ENCODE peak calls at places on chromosome 5, in nine cellular contexts. One of them, this sample, is unnamed.

GRCh38 chr5:55668356-55668755 is 43.8 kb downstream of the SLC38A9 start:
- DNase-seq in K562: no peak
- DNase-seq in stomach: no peak
- DNase-seq in GM23338: no peak
- DNase-seq in spleen: no peak
- DNase-seq in HCT116: peak; percentile 22
- DNase-seq in GM12878: no peak
- DNase-seq in vagina: no peak
- DNase-seq in transverse colon: no peak
- DNase-seq in this sample: no peak

GRCh38 chr5:43315262-43315661 is 2.0 kb upstream of the HMGCS1 start:
- DNase-seq in K562: no peak
- DNase-seq in stomach: no peak
- DNase-seq in GM23338: no peak
- DNase-seq in spleen: no peak
- DNase-seq in HCT116: peak; percentile 84
- DNase-seq in GM12878: no peak
- DNase-seq in vagina: no peak
- DNase-seq in transverse colon: no peak
- DNase-seq in this sample: no peak

GRCh38 chr5:125603321-125603720 is 819.9 kb upstream of the GRAMD2B start:
- DNase-seq in K562: no peak
- DNase-seq in stomach: no peak
- DNase-seq in GM23338: no peak
- DNase-seq in spleen: no peak
- DNase-seq in HCT116: no peak
- DNase-seq in GM12878: no peak
- DNase-seq in vagina: no peak
- DNase-seq in transverse colon: no peak
- DNase-seq in this sample: no peak

GRCh38 chr5:134438268-134438622 is 26.6 kb upstream of the CDKN2AIPNL start:
- DNase-seq in K562: no peak
- DNase-seq in stomach: no peak
- DNase-seq in GM23338: no peak
- DNase-seq in spleen: peak; percentile 28
- DNase-seq in HCT116: no peak
- DNase-seq in GM12878: no peak
- DNase-seq in vagina: no peak
- DNase-seq in transverse colon: no peak
- DNase-seq in this sample: no peak

GRCh38 chr5:83306572-83307241 is 164.8 kb upstream of the VCAN start:
- DNase-seq in K562: no peak
- DNase-seq in stomach: peak; percentile 29
- DNase-seq in GM23338: no peak
- DNase-seq in spleen: peak; percentile 76
- DNase-seq in HCT116: peak; percentile 44
- DNase-seq in GM12878: peak; percentile 84
- DNase-seq in vagina: no peak
- DNase-seq in transverse colon: peak; percentile 11
- DNase-seq in this sample: peak; percentile 66

GRCh38 chr5:33091571-33092363 is 349.0 kb upstream of the TARS1 start:
- DNase-seq in K562: no peak
- DNase-seq in stomach: no peak
- DNase-seq in GM23338: peak; percentile 6
- DNase-seq in spleen: no peak
- DNase-seq in HCT116: no peak
- DNase-seq in GM12878: no peak
- DNase-seq in vagina: no peak
- DNase-seq in transverse colon: no peak
- DNase-seq in this sample: no peak

GRCh38 chr5:171336486-171337206 is 27.6 kb downstream of the TLX3 start:
- DNase-seq in K562: peak; percentile 47
- DNase-seq in stomach: peak; percentile 36
- DNase-seq in GM23338: peak; percentile 67
- DNase-seq in spleen: peak; percentile 49
- DNase-seq in HCT116: peak; percentile 42
- DNase-seq in GM12878: no peak
- DNase-seq in vagina: no peak
- DNase-seq in transverse colon: peak; percentile 20
- DNase-seq in this sample: peak; percentile 11

GRCh38 chr5:112862085-112862484 is 998 bp downstream of the SRP19 start:
- DNase-seq in K562: no peak
- DNase-seq in stomach: no peak
- DNase-seq in GM23338: peak; percentile 27
- DNase-seq in spleen: no peak
- DNase-seq in HCT116: no peak
- DNase-seq in GM12878: no peak
- DNase-seq in vagina: no peak
- DNase-seq in transverse colon: no peak
- DNase-seq in this sample: no peak

GRCh38 chr5:152595327-152595890 is 190.3 kb upstream of the NMUR2 start:
- DNase-seq in K562: no peak
- DNase-seq in stomach: no peak
- DNase-seq in GM23338: no peak
- DNase-seq in spleen: no peak
- DNase-seq in HCT116: no peak
- DNase-seq in GM12878: no peak
- DNase-seq in vagina: no peak
- DNase-seq in transverse colon: no peak
- DNase-seq in this sample: no peak

GRCh38 chr5:67050125-67050524 is 146.5 kb downstream of the CD180 start:
- DNase-seq in K562: no peak
- DNase-seq in stomach: no peak
- DNase-seq in GM23338: no peak
- DNase-seq in spleen: no peak
- DNase-seq in HCT116: no peak
- DNase-seq in GM12878: no peak
- DNase-seq in vagina: no peak
- DNase-seq in transverse colon: peak; percentile 39
- DNase-seq in this sample: no peak

GRCh38 chr5:67051164-67051563 is 145.4 kb downstream of the CD180 start:
- DNase-seq in K562: no peak
- DNase-seq in stomach: no peak
- DNase-seq in GM23338: no peak
- DNase-seq in spleen: no peak
- DNase-seq in HCT116: no peak
- DNase-seq in GM12878: no peak
- DNase-seq in vagina: no peak
- DNase-seq in transverse colon: peak; percentile 78
- DNase-seq in this sample: no peak

GRCh38 chr5:67052034-67052433 is 144.6 kb downstream of the CD180 start:
- DNase-seq in K562: no peak
- DNase-seq in stomach: no peak
- DNase-seq in GM23338: no peak
- DNase-seq in spleen: no peak
- DNase-seq in HCT116: no peak
- DNase-seq in GM12878: no peak
- DNase-seq in vagina: no peak
- DNase-seq in transverse colon: no peak
- DNase-seq in this sample: no peak

GRCh38 chr5:67053229-67053628 is 143.4 kb downstream of the CD180 start:
- DNase-seq in K562: no peak
- DNase-seq in stomach: no peak
- DNase-seq in GM23338: peak; percentile 22
- DNase-seq in spleen: no peak
- DNase-seq in HCT116: no peak
- DNase-seq in GM12878: no peak
- DNase-seq in vagina: no peak
- DNase-seq in transverse colon: no peak
- DNase-seq in this sample: no peak

DNA sequence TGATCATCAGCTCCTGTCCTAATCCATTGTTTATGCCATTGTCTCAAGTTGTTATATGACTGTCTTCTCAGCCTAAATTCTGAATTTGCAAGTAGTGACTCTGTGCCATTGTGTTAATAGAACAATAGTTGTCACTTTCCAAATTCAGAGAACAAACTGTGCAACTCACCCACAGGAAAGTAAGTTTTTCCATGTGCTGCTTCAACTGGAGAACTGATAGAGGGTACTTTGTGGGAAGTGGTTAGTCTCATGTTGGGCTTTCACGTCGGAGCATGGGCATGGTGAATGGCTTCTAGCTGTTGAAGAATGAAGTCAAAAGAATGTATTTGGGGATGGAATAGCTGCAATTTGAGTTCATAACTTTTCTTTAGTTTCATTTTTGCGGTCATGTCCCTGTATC is 146.0 kb downstream of the CD180 start:
- DNase-seq in K562: no peak
- DNase-seq in stomach: no peak
- DNase-seq in GM23338: no peak
- DNase-seq in spleen: no peak
- DNase-seq in HCT116: no peak
- DNase-seq in GM12878: no peak
- DNase-seq in vagina: no peak
- DNase-seq in transverse colon: no peak
- DNase-seq in this sample: no peak
- TF ChIP-seq POLR2AphosphoS5 in K562: no peak
- TF ChIP-seq POLR2AphosphoS5 in stomach: no peak
- TF ChIP-seq POLR2AphosphoS5 in GM23338: no peak
- TF ChIP-seq POLR2AphosphoS5 in spleen: no peak
- TF ChIP-seq POLR2AphosphoS5 in HCT116: no peak
- TF ChIP-seq POLR2AphosphoS5 in GM12878: no peak
- TF ChIP-seq POLR2AphosphoS5 in vagina: no peak
- TF ChIP-seq POLR2AphosphoS5 in transverse colon: no peak
- TF ChIP-seq POLR2AphosphoS5 in this sample: no peak

GRCh38 chr5:139064613-139065012 is 133.6 kb downstream of the SIL1 start:
- DNase-seq in K562: no peak
- DNase-seq in stomach: peak; percentile 46
- DNase-seq in GM23338: no peak
- DNase-seq in spleen: no peak
- DNase-seq in HCT116: no peak
- DNase-seq in GM12878: no peak
- DNase-seq in vagina: no peak
- DNase-seq in transverse colon: no peak
- DNase-seq in this sample: no peak

GRCh38 chr5:139063664-139064054 is 134.5 kb downstream of the SIL1 start:
- DNase-seq in K562: no peak
- DNase-seq in stomach: no peak
- DNase-seq in GM23338: no peak
- DNase-seq in spleen: no peak
- DNase-seq in HCT116: no peak
- DNase-seq in GM12878: no peak
- DNase-seq in vagina: no peak
- DNase-seq in transverse colon: no peak
- DNase-seq in this sample: no peak

GRCh38 chr5:139062910-139063663 is 135.1 kb downstream of the SIL1 start:
- DNase-seq in K562: no peak
- DNase-seq in stomach: no peak
- DNase-seq in GM23338: no peak
- DNase-seq in spleen: no peak
- DNase-seq in HCT116: no peak
- DNase-seq in GM12878: no peak
- DNase-seq in vagina: no peak
- DNase-seq in transverse colon: no peak
- DNase-seq in this sample: no peak

GRCh38 chr5:139061274-139061673 is 136.9 kb downstream of the SIL1 start:
- DNase-seq in K562: no peak
- DNase-seq in stomach: peak; percentile 76
- DNase-seq in GM23338: no peak
- DNase-seq in spleen: no peak
- DNase-seq in HCT116: no peak
- DNase-seq in GM12878: no peak
- DNase-seq in vagina: no peak
- DNase-seq in transverse colon: no peak
- DNase-seq in this sample: no peak

DNA sequence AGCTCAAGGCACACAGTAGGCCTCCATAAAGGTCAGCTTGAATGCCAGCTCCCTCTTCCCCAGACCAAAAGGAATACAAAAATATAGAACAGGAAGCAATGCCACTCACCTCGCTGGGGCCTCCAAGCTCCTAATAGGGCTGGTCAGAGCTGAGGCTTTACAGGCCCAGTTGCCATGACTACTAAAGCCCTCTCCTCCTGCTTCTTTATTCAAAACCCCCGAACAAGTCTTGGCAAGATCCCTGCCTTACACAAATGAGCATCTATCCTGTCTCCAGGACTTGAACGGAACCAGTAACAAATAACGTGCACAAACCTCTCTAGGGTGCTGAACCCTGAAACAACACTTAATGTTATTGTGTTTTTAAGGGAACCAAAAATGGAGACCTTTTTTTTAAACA is 136.3 kb downstream of the SIL1 start:
- DNase-seq in K562: no peak
- DNase-seq in stomach: no peak
- DNase-seq in GM23338: peak; percentile 46
- DNase-seq in spleen: no peak
- DNase-seq in HCT116: no peak
- DNase-seq in GM12878: no peak
- DNase-seq in vagina: no peak
- DNase-seq in transverse colon: no peak
- DNase-seq in this sample: no peak
- TF ChIP-seq POLR2AphosphoS5 in K562: no peak
- TF ChIP-seq POLR2AphosphoS5 in stomach: no peak
- TF ChIP-seq POLR2AphosphoS5 in GM23338: no peak
- TF ChIP-seq POLR2AphosphoS5 in spleen: no peak
- TF ChIP-seq POLR2AphosphoS5 in HCT116: no peak
- TF ChIP-seq POLR2AphosphoS5 in GM12878: no peak
- TF ChIP-seq POLR2AphosphoS5 in vagina: no peak
- TF ChIP-seq POLR2AphosphoS5 in transverse colon: no peak
- TF ChIP-seq POLR2AphosphoS5 in this sample: no peak

DNA sequence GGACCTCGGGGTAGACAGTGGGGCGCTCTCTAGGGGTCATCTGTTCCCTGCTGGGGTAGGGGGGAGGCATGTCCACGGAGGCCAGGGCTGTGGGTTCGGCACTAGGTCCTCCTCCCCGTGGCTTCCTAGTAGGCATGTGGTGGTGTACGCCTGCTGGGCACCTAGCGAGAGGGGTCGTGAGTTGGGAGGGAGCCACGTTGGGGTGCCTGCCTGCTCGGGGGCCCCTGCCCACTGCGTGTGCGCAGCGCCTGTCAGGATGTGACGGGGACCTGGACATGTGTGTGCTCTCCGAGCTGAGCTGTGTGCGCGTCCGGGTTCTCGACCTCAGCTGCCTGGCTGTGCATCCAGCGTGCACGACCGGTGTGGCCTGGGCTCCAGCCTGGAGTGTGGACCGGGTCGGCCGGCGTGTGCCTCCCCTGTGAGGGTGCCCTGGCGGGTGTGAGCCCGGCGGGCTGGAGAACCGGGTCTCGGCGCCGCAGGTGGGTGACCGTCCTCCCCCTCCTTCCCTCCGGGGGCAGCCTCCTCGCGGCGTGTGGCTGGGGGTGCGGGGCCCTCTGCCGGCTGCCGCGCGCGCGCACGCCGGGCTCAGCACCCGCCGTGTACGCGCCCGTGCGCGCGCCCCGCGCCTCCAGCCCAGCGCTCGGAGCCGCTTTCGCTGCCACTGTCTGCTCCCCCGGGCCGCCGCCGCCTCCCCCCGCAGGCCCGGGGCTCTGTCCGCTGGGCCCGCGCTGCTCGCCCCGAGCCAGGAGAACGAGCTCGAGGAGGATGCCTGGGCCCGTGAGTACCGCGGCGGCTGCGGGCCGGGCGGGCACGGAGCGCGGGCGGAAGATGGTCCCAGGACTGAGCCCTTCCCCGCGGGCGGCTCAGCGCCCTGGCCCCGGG is at the start of gene PRR7:
- DNase-seq in K562: peak; percentile 80
- DNase-seq in stomach: peak; percentile 66
- DNase-seq in GM23338: peak; percentile 73
- DNase-seq in spleen: peak; percentile 94
- DNase-seq in HCT116: no peak
- DNase-seq in GM12878: no peak
- DNase-seq in vagina: no peak
- DNase-seq in transverse colon: peak; percentile 67
- DNase-seq in this sample: peak; percentile 74
- TF ChIP-seq POLR2AphosphoS5 in K562: no peak
- TF ChIP-seq POLR2AphosphoS5 in stomach: no peak
- TF ChIP-seq POLR2AphosphoS5 in GM23338: no peak
- TF ChIP-seq POLR2AphosphoS5 in spleen: peak; percentile 91
- TF ChIP-seq POLR2AphosphoS5 in HCT116: peak; percentile 59
- TF ChIP-seq POLR2AphosphoS5 in GM12878: peak; percentile 73
- TF ChIP-seq POLR2AphosphoS5 in vagina: no peak
- TF ChIP-seq POLR2AphosphoS5 in transverse colon: peak; percentile 27
- TF ChIP-seq POLR2AphosphoS5 in this sample: peak; percentile 99

GRCh38 chr5:177116631-177117373 is 16.8 kb upstream of the NSD1 start:
- DNase-seq in K562: peak; percentile 93
- DNase-seq in stomach: peak; percentile 89
- DNase-seq in GM23338: peak; percentile 96
- DNase-seq in spleen: peak; percentile 94
- DNase-seq in HCT116: no peak
- DNase-seq in GM12878: no peak
- DNase-seq in vagina: no peak
- DNase-seq in transverse colon: peak; percentile 80
- DNase-seq in this sample: peak; percentile 61
- TF ChIP-seq POLR2AphosphoS5 in K562: no peak
- TF ChIP-seq POLR2AphosphoS5 in stomach: peak; percentile 33
- TF ChIP-seq POLR2AphosphoS5 in GM23338: peak; percentile 53
- TF ChIP-seq POLR2AphosphoS5 in spleen: peak; percentile 70
- TF ChIP-seq POLR2AphosphoS5 in HCT116: no peak
- TF ChIP-seq POLR2AphosphoS5 in GM12878: no peak
- TF ChIP-seq POLR2AphosphoS5 in vagina: peak; percentile 82
- TF ChIP-seq POLR2AphosphoS5 in transverse colon: no peak
- TF ChIP-seq POLR2AphosphoS5 in this sample: no peak